ENCODE peak calls at places on chromosomes 2 and 18, in four cellular contexts. B is HCT116, H is HepG2, W is H1. O is an unnamed sample.

GRCh38 chr18:35345460-35345921 is 1.3 kb upstream of the ZNF24 start:
- DNase-seq in B (no peak), H (peak), W (no peak), O (no peak)

GRCh38 chr2:161982548-161982947 is 91.5 kb downstream of the DPP4 start:
- DNase-seq in W (no peak), H (no peak), B (no peak), O (no peak)

GRCh38 chr2:220219371-220219770 is 591.9 kb downstream of the SLC4A3 start:
- DNase-seq in B (no peak), H (no peak), W (no peak), O (no peak)

GRCh38 chr18:63244585-63244984 is 75.0 kb downstream of the BCL2 start:
- DNase-seq in W (no peak), B (no peak), H (no peak), O (no peak)

GRCh38 chr2:46720592-46721185 is 194.9 kb downstream of the MCFD2 start:
- DNase-seq in B (no peak), H (no peak), W (no peak), O (no peak)

GRCh38 chr2:173296235-173296634 is 58.4 kb upstream of the CDCA7 start:
- DNase-seq in B (no peak), H (no peak), W (no peak), O (no peak)

GRCh38 chr2:83971547-83971946 is 487.5 kb downstream of the SUCLG1 start:
- DNase-seq in B (no peak), W (no peak), H (no peak), O (peak)

GRCh38 chr18:63528863-63529492 is 13.2 kb upstream of the SERPINB12 start:
- DNase-seq in H (no peak), B (no peak), W (no peak), O (no peak)

GRCh38 chr18:76524900-76525698 is 30.1 kb upstream of the ZNF516 start:
- DNase-seq in H (peak), W (no peak), B (no peak), O (no peak)

GRCh38 chr2:230542751-230543150 is 126.8 kb downstream of the SP100 start:
- DNase-seq in H (no peak), B (no peak), W (no peak), O (no peak)

GRCh38 chr2:96153291-96153713 is 8.1 kb upstream of the DUSP2 start:
- DNase-seq in B (no peak), H (no peak), W (no peak), O (no peak)

GRCh38 chr2:218810251-218810650 is 21.4 kb downstream of the PRKAG3 start:
- DNase-seq in B (no peak), H (no peak), W (no peak), O (no peak)

GRCh38 chr2:152336854-152337510 is 2.0 kb downstream of the FMNL2 start:
- DNase-seq in W (no peak), H (no peak), B (no peak), O (no peak)

GRCh38 chr18:12041561-12041960 is 52.1 kb upstream of the ANKRD62 start:
- DNase-seq in H (no peak), W (no peak), B (no peak), O (no peak)

GRCh38 chr2:217875556-217876252 is 127.1 kb downstream of the TNS1 start:
- DNase-seq in W (no peak), H (no peak), B (no peak), O (no peak)

GRCh38 chr2:102147935-102148334 is 5.4 kb downstream of the IL1R1 start:
- DNase-seq in H (no peak), B (no peak), W (no peak), O (no peak)

GRCh38 chr2:157182204-157182709 is 75.2 kb upstream of the GALNT5 start:
- DNase-seq in H (no peak), B (no peak), W (no peak), O (peak)

GRCh38 chr2:157190151-157190550 is 67.4 kb upstream of the GALNT5 start:
- DNase-seq in H (no peak), W (no peak), B (no peak), O (no peak)

GRCh38 chr2:157184161-157184910 is 73.2 kb upstream of the GALNT5 start:
- DNase-seq in W (no peak), H (no peak), B (no peak), O (no peak)

GRCh38 chr2:157182834-157183396 is 74.6 kb upstream of the GALNT5 start:
- DNase-seq in B (no peak), H (no peak), W (no peak), O (no peak)

DNA sequence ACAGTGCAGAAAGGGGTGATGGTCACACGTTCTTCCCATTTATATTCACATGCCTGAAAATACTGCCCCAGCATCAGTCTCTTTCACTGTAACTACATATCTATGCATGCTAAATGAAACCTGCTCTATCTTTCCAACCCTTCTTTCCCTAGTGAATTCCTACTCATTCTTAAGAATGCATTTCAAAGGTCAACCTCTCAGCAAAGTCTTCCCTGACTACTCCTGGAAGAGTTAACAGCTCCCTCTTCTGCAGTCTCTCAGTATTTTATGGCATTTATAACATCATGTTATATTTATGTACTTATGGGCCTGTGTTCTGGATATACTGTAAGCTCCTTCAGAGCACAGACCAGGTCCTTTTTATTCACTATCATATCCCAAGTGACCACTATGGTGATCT is 71.7 kb upstream of the GALNT5 start:
- DNase-seq in W (no peak), B (no peak), H (no peak), O (no peak)
- TF ChIP-seq FOSL1 in W (no peak), B (no peak), H (no peak), O (no peak)

GRCh38 chr18:45723921-45724320 is at the start of gene SLC14A1:
- DNase-seq in H (no peak), W (no peak), B (no peak), O (no peak)
- TF ChIP-seq FOSL1 in H (no peak), W (no peak), B (no peak), O (no peak)

GRCh38 chr2:160666677-160667061 is 173.1 kb upstream of the RBMS1 start:
- DNase-seq in H (no peak), W (no peak), B (no peak), O (no peak)

GRCh38 chr2:160670618-160671017 is 177.0 kb upstream of the RBMS1 start:
- DNase-seq in B (no peak), H (no peak), W (no peak), O (no peak)

GRCh38 chr2:160664603-160665145 is 171.1 kb upstream of the RBMS1 start:
- DNase-seq in W (no peak), H (no peak), B (no peak), O (no peak)

GRCh38 chr2:160666019-160666676 is 172.5 kb upstream of the RBMS1 start:
- DNase-seq in H (peak), B (peak), W (no peak), O (no peak)

GRCh38 chr2:160667811-160668210 is 174.2 kb upstream of the RBMS1 start:
- DNase-seq in H (no peak), B (no peak), W (no peak), O (no peak)
- TF ChIP-seq FOSL1 in H (no peak), B (no peak), W (no peak), O (no peak)

GRCh38 chr2:39479696-39480095 is 42.6 kb upstream of the MAP4K3 start:
- DNase-seq in B (no peak), H (no peak), W (no peak), O (no peak)

GRCh38 chr2:39481611-39482010 is 44.5 kb upstream of the MAP4K3 start:
- DNase-seq in B (no peak), H (no peak), W (no peak), O (no peak)

GRCh38 chr2:39470580-39470979 is 33.5 kb upstream of the MAP4K3 start:
- DNase-seq in W (no peak), H (no peak), B (no peak), O (no peak)

DNA sequence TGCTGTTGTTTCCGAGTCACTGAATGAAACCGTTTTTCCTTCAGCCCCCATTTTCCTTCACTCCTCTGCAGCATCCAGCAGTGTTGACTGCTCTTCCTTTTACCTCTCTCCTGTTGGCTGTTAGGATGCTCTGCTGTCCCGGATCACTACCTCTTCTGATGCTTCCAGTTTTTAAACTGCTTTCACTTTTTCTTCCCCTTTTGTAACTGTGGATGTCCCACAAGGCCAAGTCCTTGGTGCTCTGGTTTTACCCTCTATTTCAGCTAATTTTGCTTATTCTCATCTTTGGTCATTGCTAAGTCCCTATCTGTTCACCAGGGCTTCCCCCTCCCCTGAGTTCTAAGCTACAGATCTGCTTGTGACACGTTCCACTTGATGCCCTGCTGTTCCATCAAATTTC is 39.4 kb upstream of the MAP4K3 start:
- DNase-seq in H (no peak), W (no peak), B (no peak), O (no peak)
- TF ChIP-seq FOSL1 in H (no peak), W (no peak), B (no peak), O (no peak)

O was measured in K562.